ENCODE peak calls at places on chromosomes 16 and 17, in six cellular contexts. One of them, this sample, is unnamed.

GRCh38 chr16:88437367-88437964 is 15.6 kb upstream of the ZFPM1 start:
- DNase-seq in H1: peak; percentile 98
- DNase-seq in A549: peak; percentile 52
- DNase-seq in HepG2: peak; percentile 48
- DNase-seq in GM12878: no peak
- DNase-seq in K562: peak; percentile 84
- DNase-seq in this sample: peak; percentile 27

GRCh38 chr17:82299452-82299851 is 18.0 kb downstream of the CD7 start:
- DNase-seq in GM12878: no peak
- DNase-seq in A549: no peak
- DNase-seq in H1: no peak
- DNase-seq in HepG2: no peak
- DNase-seq in K562: no peak
- DNase-seq in this sample: no peak

GRCh38 chr17:32518856-32519768 is 32.3 kb downstream of the CDK5R1 start:
- DNase-seq in H1: peak; percentile 84
- DNase-seq in HepG2: no peak
- DNase-seq in A549: no peak
- DNase-seq in GM12878: no peak
- DNase-seq in K562: no peak
- DNase-seq in this sample: no peak

GRCh38 chr17:40109471-40109824 is 9.1 kb upstream of the NR1D1 start:
- DNase-seq in HepG2: peak; percentile 57
- DNase-seq in H1: no peak
- DNase-seq in GM12878: no peak
- DNase-seq in K562: no peak
- DNase-seq in A549: no peak
- DNase-seq in this sample: no peak

GRCh38 chr17:80586464-80587228 is 42.0 kb downstream of the RPTOR start:
- DNase-seq in K562: no peak
- DNase-seq in GM12878: no peak
- DNase-seq in H1: no peak
- DNase-seq in HepG2: no peak
- DNase-seq in A549: no peak
- DNase-seq in this sample: peak; percentile 90

GRCh38 chr17:71966055-71966454 is 154.8 kb upstream of the SOX9 start:
- DNase-seq in HepG2: no peak
- DNase-seq in GM12878: no peak
- DNase-seq in A549: no peak
- DNase-seq in H1: no peak
- DNase-seq in K562: no peak
- DNase-seq in this sample: no peak

GRCh38 chr16:31403590-31404352 is 10.6 kb downstream of the ITGAD start:
- DNase-seq in HepG2: no peak
- DNase-seq in K562: peak; percentile 39
- DNase-seq in A549: no peak
- DNase-seq in GM12878: no peak
- DNase-seq in H1: no peak
- DNase-seq in this sample: no peak

GRCh38 chr17:70352834-70353233 is 183.5 kb downstream of the KCNJ2 start:
- DNase-seq in K562: no peak
- DNase-seq in GM12878: no peak
- DNase-seq in HepG2: no peak
- DNase-seq in A549: no peak
- DNase-seq in H1: no peak
- DNase-seq in this sample: no peak

GRCh38 chr16:31010539-31010938 is at the start of gene STX1B:
- DNase-seq in HepG2: no peak
- DNase-seq in A549: no peak
- DNase-seq in K562: no peak
- DNase-seq in H1: peak; percentile 87
- DNase-seq in GM12878: no peak
- DNase-seq in this sample: no peak

GRCh38 chr17:76139801-76140660 is 1.0 kb downstream of the FOXJ1 start:
- DNase-seq in H1: peak; percentile 73
- DNase-seq in A549: no peak
- DNase-seq in HepG2: no peak
- DNase-seq in K562: peak; percentile 46
- DNase-seq in GM12878: no peak
- DNase-seq in this sample: no peak

GRCh38 chr17:7208027-7208571 is 11.5 kb downstream of the DLG4 start:
- DNase-seq in H1: peak; percentile 86
- DNase-seq in K562: no peak
- DNase-seq in HepG2: no peak
- DNase-seq in GM12878: no peak
- DNase-seq in A549: no peak
- DNase-seq in this sample: no peak

GRCh38 chr17:39939588-39940419 is 12.3 kb downstream of the LRRC3C start:
- DNase-seq in K562: peak; percentile 59
- DNase-seq in A549: peak; percentile 62
- DNase-seq in GM12878: peak; percentile 71
- DNase-seq in HepG2: no peak
- DNase-seq in H1: no peak
- DNase-seq in this sample: peak; percentile 98

GRCh38 chr16:68238029-68238345 is 2.1 kb upstream of the ESRP2 start:
- DNase-seq in H1: no peak
- DNase-seq in K562: no peak
- DNase-seq in A549: no peak
- DNase-seq in HepG2: no peak
- DNase-seq in GM12878: no peak
- DNase-seq in this sample: no peak

GRCh38 chr16:68236804-68237242 is 896 bp upstream of the ESRP2 start:
- DNase-seq in HepG2: peak; percentile 44
- DNase-seq in A549: no peak
- DNase-seq in K562: no peak
- DNase-seq in GM12878: no peak
- DNase-seq in H1: no peak
- DNase-seq in this sample: no peak

GRCh38 chr16:68235105-68235881 is 634 bp downstream of the ESRP2 start:
- DNase-seq in H1: peak; percentile 79
- DNase-seq in K562: no peak
- DNase-seq in GM12878: no peak
- DNase-seq in HepG2: peak; percentile 57
- DNase-seq in A549: no peak
- DNase-seq in this sample: no peak

GRCh38 chr16:68235882-68236803 is at the start of gene ESRP2:
- DNase-seq in HepG2: peak; percentile 80
- DNase-seq in GM12878: no peak
- DNase-seq in K562: no peak
- DNase-seq in H1: peak; percentile 89
- DNase-seq in A549: no peak
- DNase-seq in this sample: no peak

GRCh38 chr16:68237243-68238028 is 1.5 kb upstream of the ESRP2 start:
- DNase-seq in H1: peak; percentile 99
- DNase-seq in K562: no peak
- DNase-seq in A549: peak; percentile 99
- DNase-seq in HepG2: peak; percentile 98
- DNase-seq in GM12878: peak; percentile 86
- DNase-seq in this sample: peak; percentile 96
- TF ChIP-seq CTCF in H1: no peak
- TF ChIP-seq CTCF in K562: no peak
- TF ChIP-seq CTCF in A549: no peak
- TF ChIP-seq CTCF in HepG2: peak; percentile 10
- TF ChIP-seq CTCF in GM12878: no peak
- TF ChIP-seq CTCF in this sample: no peak

DNA sequence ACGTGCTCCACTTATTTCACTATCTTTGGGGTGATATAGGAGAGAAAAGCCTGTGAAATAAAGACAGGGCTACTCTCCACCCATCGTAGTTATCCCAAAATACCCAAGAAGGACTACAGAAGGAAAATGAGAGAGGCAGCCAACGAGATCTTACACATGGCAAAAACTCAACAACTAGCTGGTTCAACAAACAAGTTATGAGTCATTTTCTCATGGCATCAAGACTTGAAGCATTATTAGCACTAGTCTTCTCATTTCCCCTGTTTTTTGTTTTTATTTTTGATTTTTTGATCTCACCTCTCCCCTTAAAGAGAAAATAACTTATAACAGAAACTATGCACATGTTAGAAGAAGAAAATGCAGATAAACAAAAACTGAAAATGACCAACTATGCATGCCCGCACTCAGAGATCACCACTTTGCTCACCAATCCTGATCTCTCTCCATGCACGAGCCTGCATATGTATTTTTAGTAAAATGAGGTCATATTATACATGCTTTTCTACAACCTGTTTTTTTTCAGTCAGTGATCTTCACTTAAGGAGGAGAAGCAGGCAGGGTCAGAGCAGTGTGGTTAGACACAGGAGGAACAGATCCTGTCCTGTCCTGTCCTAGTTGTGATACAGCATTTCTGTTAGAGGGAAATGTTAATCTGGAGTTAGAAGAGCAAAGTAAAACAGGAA is 22.8 kb downstream of the FAM117A start:
- DNase-seq in GM12878: no peak
- DNase-seq in A549: no peak
- DNase-seq in K562: no peak
- DNase-seq in H1: no peak
- DNase-seq in HepG2: no peak
- DNase-seq in this sample: peak; percentile 33
- TF ChIP-seq USF2 in GM12878: no peak
- TF ChIP-seq USF2 in A549: no peak
- TF ChIP-seq USF2 in K562: no peak
- TF ChIP-seq USF2 in H1: no peak
- TF ChIP-seq USF2 in HepG2: no peak
- TF ChIP-seq USF2 in this sample: no peak

GRCh38 chr16:68247932-68248331 is 2.8 kb downstream of the PLA2G15 start:
- DNase-seq in K562: no peak
- DNase-seq in H1: no peak
- DNase-seq in HepG2: no peak
- DNase-seq in A549: no peak
- DNase-seq in GM12878: no peak
- DNase-seq in this sample: no peak
- TF ChIP-seq CEBPB in K562: no peak
- TF ChIP-seq CEBPB in H1: no peak
- TF ChIP-seq CEBPB in HepG2: no peak
- TF ChIP-seq CEBPB in A549: no peak
- TF ChIP-seq CEBPB in GM12878: no peak
- TF ChIP-seq CEBPB in this sample: no peak

DNA sequence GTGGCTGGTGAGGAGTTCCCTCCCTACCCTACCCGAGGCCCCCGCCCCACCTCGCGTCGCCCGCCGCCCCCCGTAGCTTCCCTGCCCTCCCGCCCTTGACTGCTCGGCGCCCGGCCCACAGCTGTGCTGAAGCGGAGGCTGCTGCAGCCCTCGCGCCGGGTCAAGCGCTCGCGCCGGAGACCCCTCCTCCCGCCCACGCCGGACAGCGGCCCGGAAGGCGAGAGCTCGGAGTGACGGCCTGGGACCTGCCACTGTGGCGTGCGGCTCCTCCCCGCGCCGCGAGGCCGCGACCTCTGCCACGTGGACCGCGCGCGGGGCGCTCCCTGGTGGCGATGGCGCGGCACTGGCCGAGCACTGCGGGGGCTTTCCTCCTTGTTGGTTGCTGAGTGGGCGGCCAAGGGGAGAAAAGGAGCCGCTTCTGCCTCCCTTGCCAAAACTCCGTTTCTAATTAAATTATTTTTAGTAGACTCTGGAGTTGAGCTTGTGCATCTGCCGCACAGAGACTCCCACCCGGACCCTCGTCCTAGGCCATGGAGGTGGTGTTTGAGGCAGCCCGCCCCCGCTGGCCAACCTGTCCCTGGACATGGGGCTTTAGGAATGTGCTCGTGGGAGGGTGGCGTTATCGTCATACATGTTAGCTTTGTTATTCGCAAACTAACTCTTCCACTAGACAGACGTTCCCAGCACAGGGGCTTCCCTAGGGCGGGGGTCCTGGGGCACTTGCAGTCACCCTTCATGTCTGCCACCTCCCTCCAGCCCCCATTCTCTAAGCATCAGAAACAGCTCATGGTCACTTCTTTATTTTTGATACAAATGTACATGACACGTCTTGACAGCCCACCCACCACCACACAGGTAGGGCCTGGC is 4.4 kb downstream of the TP53I13 start:
- DNase-seq in GM12878: no peak
- DNase-seq in HepG2: no peak
- DNase-seq in K562: peak; percentile 64
- DNase-seq in A549: no peak
- DNase-seq in H1: peak; percentile 85
- DNase-seq in this sample: peak; percentile 56
- TF ChIP-seq CTCF in GM12878: peak; percentile 50
- TF ChIP-seq CTCF in HepG2: no peak
- TF ChIP-seq CTCF in K562: peak; percentile 58
- TF ChIP-seq CTCF in A549: peak; percentile 30
- TF ChIP-seq CTCF in H1: peak; percentile 83
- TF ChIP-seq CTCF in this sample: peak; percentile 78

DNA sequence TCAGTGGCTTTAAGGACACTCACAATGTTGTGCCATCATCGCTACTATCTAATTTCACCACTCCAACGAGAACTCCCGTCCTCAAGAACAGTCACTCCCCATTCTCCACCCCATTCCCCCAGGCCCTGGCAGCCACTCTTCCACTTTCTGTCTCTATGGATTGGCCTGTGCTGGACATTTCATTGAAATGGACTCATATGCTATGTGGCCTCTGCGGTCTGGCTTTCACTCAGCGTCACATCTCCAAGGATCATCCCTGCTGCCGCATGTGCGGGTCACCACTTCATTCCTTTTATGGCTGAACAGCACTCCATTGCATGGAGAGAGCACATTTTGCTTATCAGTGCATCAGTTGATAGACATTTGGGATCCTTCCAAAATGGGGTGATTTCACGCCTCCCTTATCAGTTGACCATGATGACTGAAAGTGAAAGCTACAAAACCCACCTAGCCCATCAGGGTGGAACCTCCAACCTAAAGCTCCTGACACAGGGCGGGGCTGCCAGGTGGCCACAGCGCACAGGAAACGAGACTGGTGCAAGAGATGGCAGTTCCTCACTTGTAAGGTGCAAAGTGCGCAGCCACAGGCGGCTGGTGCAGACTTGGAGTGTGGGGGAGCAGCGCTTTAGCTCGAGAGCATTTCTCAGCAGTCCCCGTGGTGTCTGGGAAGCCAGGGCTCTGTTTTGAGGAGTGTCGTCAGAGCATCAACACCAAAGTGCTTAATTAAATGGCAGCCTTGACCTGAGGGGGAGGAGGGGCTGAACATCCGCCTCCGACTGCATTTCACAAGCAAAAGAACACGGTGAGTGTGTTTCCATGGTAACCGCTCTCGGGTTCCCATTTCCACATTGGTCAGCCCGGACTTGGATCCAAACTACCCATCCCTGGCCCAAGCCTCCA is 23.8 kb downstream of the COTL1 start:
- DNase-seq in A549: no peak
- DNase-seq in H1: no peak
- DNase-seq in HepG2: peak; percentile 36
- DNase-seq in GM12878: peak; percentile 99
- DNase-seq in K562: peak; percentile 73
- DNase-seq in this sample: no peak
- TF ChIP-seq USF2 in A549: no peak
- TF ChIP-seq USF2 in H1: no peak
- TF ChIP-seq USF2 in HepG2: no peak
- TF ChIP-seq USF2 in GM12878: no peak
- TF ChIP-seq USF2 in K562: no peak
- TF ChIP-seq USF2 in this sample: no peak

This sample was measured in IMR-90.